ENCODE peak calls at places on chromosomes 3 and 15, in eight cellular contexts. C is endothelial cell of umbilical vein, O is sigmoid colon, L is NCI-H1092 treated with DMSO at 0.1 percent for 48 hours, N is chondrocyte, A is endodermal cell, H is GM12865, K is GDM1. B is an unnamed sample.

GRCh38 chr3:10551821-10552630 is 46.6 kb upstream of the ATP2B2 start:
- DNase-seq in N (no peak), O (peak; percentile 63), C (no peak), H (peak; percentile 16), K (peak; percentile 85), L (no peak), A (peak; percentile 51), B (peak; percentile 1)

GRCh38 chr3:149600619-149601018 is 57.2 kb downstream of the WWTR1 start:
- DNase-seq in L (no peak), N (no peak), C (peak; percentile 91), K (no peak), H (no peak), A (no peak), O (no peak), B (no peak)

GRCh38 chr15:67077641-67078215 is 12.3 kb downstream of the SMAD3 start:
- DNase-seq in C (no peak), A (no peak), L (no peak), O (no peak), N (no peak), H (no peak), K (no peak), B (peak; percentile 48)

GRCh38 chr15:98177950-98178848 is 217.7 kb downstream of the ARRDC4 start:
- DNase-seq in C (peak; percentile 53), L (peak; percentile 13), H (peak; percentile 34), O (peak; percentile 73), N (no peak), A (peak; percentile 85), K (peak; percentile 53), B (peak; percentile 40)

GRCh38 chr15:35444557-35445204 is 101.3 kb downstream of the DPH6 start:
- DNase-seq in K (no peak), N (no peak), A (no peak), O (no peak), C (peak; percentile 72), H (peak; percentile 64), L (peak; percentile 8), B (no peak)

GRCh38 chr15:45784656-45785055 is 149.8 kb downstream of the SQOR start:
- DNase-seq in H (no peak), K (no peak), N (no peak), C (no peak), A (no peak), L (no peak), O (no peak), B (no peak)

GRCh38 chr3:55571216-55571813 is 84.2 kb upstream of the WNT5A start:
- DNase-seq in L (no peak), O (no peak), K (no peak), C (no peak), N (no peak), A (peak; percentile 63), H (peak; percentile 55), B (no peak)

GRCh38 chr3:99319961-99320360 is 318.4 kb upstream of the COL8A1 start:
- DNase-seq in C (peak; percentile 87), A (no peak), N (no peak), O (no peak), H (no peak), L (no peak), K (no peak), B (no peak)

GRCh38 chr3:542030-542429 is 345.5 kb downstream of the CHL1 start:
- DNase-seq in O (no peak), K (no peak), L (no peak), N (no peak), H (no peak), A (no peak), C (no peak), B (no peak)

GRCh38 chr3:12746419-12746818 is 12.6 kb downstream of the TMEM40 start:
- DNase-seq in O (no peak), N (no peak), K (no peak), C (no peak), H (no peak), L (no peak), A (peak; percentile 58), B (no peak)

GRCh38 chr3:59727902-59728301 is 678.1 kb upstream of the CFAP20DC start:
- DNase-seq in H (no peak), N (no peak), L (no peak), A (no peak), O (no peak), C (no peak), K (no peak), B (no peak)

GRCh38 chr15:73983211-73983727 is 8.8 kb downstream of the STOML1 start:
- DNase-seq in C (peak; percentile 69), A (no peak), K (no peak), N (no peak), O (peak; percentile 90), H (no peak), L (no peak), B (no peak)

GRCh38 chr15:70892912-70893560 is 410 bp downstream of the LRRC49 start:
- DNase-seq in L (peak; percentile 66), H (peak; percentile 48), K (no peak), O (no peak), C (peak; percentile 81), N (no peak), A (no peak), B (no peak)

GRCh38 chr15:87961851-87962816 is 294.4 kb downstream of the NTRK3 start:
- DNase-seq in H (no peak), N (no peak), O (no peak), K (peak; percentile 10), C (no peak), L (no peak), A (no peak), B (no peak)

GRCh38 chr15:33064878-33065277 is 129.6 kb downstream of the FMN1 start:
- DNase-seq in K (no peak), L (no peak), C (no peak), O (no peak), A (no peak), N (no peak), H (no peak), B (no peak)

GRCh38 chr3:18079062-18079461 is 336.6 kb upstream of the TBC1D5 start:
- DNase-seq in H (no peak), K (no peak), N (no peak), A (no peak), O (no peak), L (no peak), C (no peak), B (no peak)

GRCh38 chr3:15359677-15360397 is 27.5 kb upstream of the SH3BP5 start:
- DNase-seq in N (no peak), L (no peak), C (no peak), K (no peak), O (no peak), H (no peak), A (no peak), B (no peak)

GRCh38 chr15:28969511-28970085 is 83.8 kb downstream of the APBA2 start:
- DNase-seq in K (no peak), H (no peak), C (no peak), N (no peak), O (no peak), A (peak; percentile 44), L (no peak), B (no peak)

GRCh38 chr3:168341192-168341816 is 245.6 kb upstream of the GOLIM4 start:
- DNase-seq in K (no peak), L (no peak), A (no peak), N (no peak), C (no peak), H (no peak), O (no peak), B (no peak)

GRCh38 chr15:25710184-25710583 is 152.9 kb downstream of the ATP10A start:
- DNase-seq in A (peak; percentile 92), C (no peak), K (no peak), N (peak; percentile 76), O (peak; percentile 68), L (no peak), H (peak; percentile 24), B (no peak)

GRCh38 chr15:70142072-70142321 is 44.3 kb upstream of the TLE3 start:
- DNase-seq in N (no peak), H (no peak), A (no peak), C (peak; percentile 45), K (no peak), L (no peak), O (no peak), B (no peak)

GRCh38 chr3:178562143-178562868 is 26.1 kb downstream of the KCNMB2 start:
- DNase-seq in A (no peak), L (no peak), C (peak; percentile 42), N (no peak), O (no peak), H (no peak), K (no peak), B (no peak)

GRCh38 chr3:27147215-27147614 is 222.0 kb downstream of the NEK10 start:
- DNase-seq in O (no peak), H (no peak), N (no peak), C (peak; percentile 84), K (no peak), L (no peak), A (no peak), B (no peak)

GRCh38 chr3:95272791-95273190 is 1209.9 kb downstream of the NSUN3 start:
- DNase-seq in O (no peak), A (no peak), K (no peak), H (no peak), L (no peak), N (no peak), C (no peak), B (no peak)

GRCh38 chr3:39105687-39106063 is 1.8 kb downstream of the GORASP1 start:
- DNase-seq in O (no peak), L (no peak), A (no peak), N (no peak), H (no peak), K (no peak), C (no peak), B (no peak)

GRCh38 chr3:69822501-69822900 is 83.2 kb downstream of the MITF start:
- DNase-seq in K (no peak), O (no peak), A (no peak), L (no peak), C (no peak), H (no peak), N (no peak), B (no peak)

GRCh38 chr3:188339410-188340295 is 185.7 kb downstream of the LPP start:
- DNase-seq in N (no peak), O (no peak), L (no peak), H (peak; percentile 62), A (no peak), C (no peak), K (no peak), B (no peak)

GRCh38 chr15:58307313-58307961 is 124.4 kb upstream of the LIPC start:
- DNase-seq in K (no peak), O (no peak), N (no peak), C (no peak), A (no peak), L (no peak), H (no peak), B (no peak)

GRCh38 chr15:70060214-70061085 is 37.3 kb downstream of the TLE3 start:
- DNase-seq in O (peak; percentile 56), N (no peak), H (no peak), A (no peak), C (no peak), K (no peak), L (no peak), B (no peak)

GRCh38 chr15:69893863-69894262 is 203.9 kb downstream of the TLE3 start:
- DNase-seq in H (no peak), L (peak; percentile 13), C (no peak), O (no peak), A (peak; percentile 77), K (no peak), N (no peak), B (no peak)